ENCODE peak calls at places on chromosomes 11 and 22, in ten cellular contexts. P is OCI-LY7; D is cerebellar cortex; A is WTC11; G is naive thymus-derived CD8-positive, alpha-beta T cell; Q is choroid plexus epithelial cell; K is thoracic aorta; J is stimulated activated naive CD8-positive, alpha-beta T cell treated with anti-CD3 and anti-CD28 coated beads, Interleukin-15, Interleukin-2, amounts not matched to agents 100 U/mL and 50 U/mL, for 24 hours; Y is amygdala; B is osteocyte. T is an unnamed sample.

GRCh38 chr11:23897453-23898289 is 599.2 kb upstream of the LUZP2 start:
- DNase-seq in P (no peak), D (no peak), A (no peak), G (no peak), Q (peak), K (no peak), J (no peak), Y (no peak), B (no peak), T (no peak)

GRCh38 chr11:77207019-77207485 is 79.0 kb downstream of the MYO7A start:
- DNase-seq in P (no peak), D (no peak), A (no peak), G (no peak), Q (no peak), K (no peak), J (no peak), Y (no peak), B (peak), T (no peak)

GRCh38 chr11:43574949-43575915 is 105.3 kb upstream of the HSD17B12 start:
- DNase-seq in P (no peak), D (peak), A (peak), G (no peak), Q (peak), K (no peak), J (no peak), Y (peak), B (peak), T (peak)

GRCh38 chr22:22486132-22486899 is 22.2 kb downstream of the ZNF280B start:
- DNase-seq in P (no peak), D (no peak), A (no peak), G (no peak), Q (no peak), K (no peak), J (no peak), Y (no peak), B (no peak), T (no peak)

GRCh38 chr11:120548682-120549209 is 37.2 kb downstream of the GRIK4 start:
- DNase-seq in P (no peak), D (no peak), A (no peak), G (no peak), Q (no peak), K (no peak), J (no peak), Y (no peak), B (no peak), T (no peak)

GRCh38 chr22:39707351-39707750 is 136.8 kb downstream of the CACNA1I start:
- DNase-seq in P (no peak), D (no peak), A (no peak), G (no peak), Q (no peak), K (no peak), J (no peak), Y (no peak), B (no peak), T (no peak)

GRCh38 chr22:47605441-47605840 is 843.0 kb downstream of the TBC1D22A start:
- DNase-seq in P (no peak), D (no peak), A (no peak), G (no peak), Q (no peak), K (no peak), J (no peak), Y (no peak), B (peak), T (no peak)

GRCh38 chr11:62770778-62771143 is 435 bp upstream of the TAF6L start:
- DNase-seq in P (peak), D (no peak), A (no peak), G (no peak), Q (peak), K (no peak), J (peak), Y (peak), B (no peak), T (peak)

GRCh38 chr11:76025068-76025467 is 181.2 kb downstream of the WNT11 start:
- DNase-seq in P (no peak), D (no peak), A (no peak), G (no peak), Q (peak), K (no peak), J (no peak), Y (no peak), B (no peak), T (no peak)

GRCh38 chr11:94926271-94926625 is 47.1 kb downstream of the CWC15 start:
- DNase-seq in P (no peak), D (no peak), A (no peak), G (no peak), Q (no peak), K (no peak), J (no peak), Y (no peak), B (no peak), T (no peak)

GRCh38 chr11:63756919-63757761 is 11.4 kb downstream of the ZFTA start:
- DNase-seq in P (no peak), D (no peak), A (no peak), G (no peak), Q (no peak), K (no peak), J (no peak), Y (no peak), B (no peak), T (no peak)

GRCh38 chr11:33718441-33718840 is 17.8 kb downstream of the CD59 start:
- DNase-seq in P (no peak), D (no peak), A (no peak), G (no peak), Q (no peak), K (no peak), J (no peak), Y (no peak), B (no peak), T (no peak)

GRCh38 chr22:49148895-49149418 is 678.7 kb downstream of the BRD1 start:
- DNase-seq in P (peak), D (no peak), A (no peak), G (no peak), Q (no peak), K (no peak), J (no peak), Y (no peak), B (no peak), T (no peak)

GRCh38 chr22:22536916-22537315 is 16.8 kb upstream of the ZNF280A start:
- DNase-seq in P (no peak), D (no peak), A (no peak), G (no peak), Q (no peak), K (no peak), J (no peak), Y (no peak), B (no peak), T (no peak)

GRCh38 chr11:12119502-12119901 is 9.1 kb downstream of the MICAL2 start:
- DNase-seq in P (no peak), D (no peak), A (no peak), G (no peak), Q (no peak), K (no peak), J (no peak), Y (no peak), B (no peak), T (no peak)

GRCh38 chr11:1732421-1733008 is 17.9 kb downstream of the IFITM10 start:
- DNase-seq in P (no peak), D (no peak), A (no peak), G (no peak), Q (no peak), K (no peak), J (no peak), Y (no peak), B (no peak), T (no peak)

GRCh38 chr22:19477321-19478085 is 1.5 kb downstream of the UFD1 start:
- DNase-seq in P (peak), D (no peak), A (no peak), G (no peak), Q (peak), K (no peak), J (no peak), Y (no peak), B (no peak), T (no peak)

GRCh38 chr11:74634537-74634936 is 42.2 kb downstream of the POLD3 start:
- DNase-seq in P (no peak), D (peak), A (no peak), G (no peak), Q (peak), K (no peak), J (no peak), Y (no peak), B (no peak), T (no peak)

GRCh38 chr11:120013325-120014250 is 124.3 kb downstream of the TRIM29 start:
- DNase-seq in P (peak), D (peak), A (peak), G (no peak), Q (peak), K (no peak), J (peak), Y (peak), B (no peak), T (peak)

GRCh38 chr22:20017622-20017958 is 967 bp upstream of the ARVCF start:
- DNase-seq in P (no peak), D (no peak), A (no peak), G (no peak), Q (no peak), K (no peak), J (no peak), Y (no peak), B (no peak), T (no peak)

GRCh38 chr11:107370390-107370789 is 87.2 kb downstream of the CWF19L2 start:
- DNase-seq in P (no peak), D (no peak), A (no peak), G (no peak), Q (peak), K (no peak), J (no peak), Y (no peak), B (no peak), T (no peak)

GRCh38 chr11:92251980-92252379 is 27.4 kb downstream of the FAT3 start:
- DNase-seq in P (no peak), D (no peak), A (no peak), G (no peak), Q (peak), K (no peak), J (no peak), Y (no peak), B (no peak), T (no peak)

GRCh38 chr22:40612291-40612740 is 24.2 kb downstream of the MRTFA start:
- DNase-seq in P (no peak), D (no peak), A (no peak), G (no peak), Q (no peak), K (no peak), J (no peak), Y (no peak), B (no peak), T (no peak)

GRCh38 chr11:19920982-19921381 is 208.3 kb downstream of the NAV2 start:
- DNase-seq in P (no peak), D (no peak), A (no peak), G (no peak), Q (no peak), K (no peak), J (no peak), Y (no peak), B (no peak), T (no peak)

GRCh38 chr11:68936676-68937620 is 33.3 kb downstream of the IGHMBP2 start:
- DNase-seq in P (no peak), D (no peak), A (no peak), G (no peak), Q (no peak), K (no peak), J (no peak), Y (no peak), B (no peak), T (no peak)

GRCh38 chr11:35357893-35358292 is 61.5 kb downstream of the SLC1A2 start:
- DNase-seq in P (no peak), D (no peak), A (no peak), G (no peak), Q (no peak), K (no peak), J (no peak), Y (no peak), B (no peak), T (no peak)

T was measured in hypothalamus.